ENCODE peak calls at places on chromosome 4, in eight cellular contexts. C, S, B, T, G, L, A and J are unnamed samples.
A peak's percentile ranks its signal among the peaks of the same experiment; 100 is the strongest.

GRCh38 chr4:67160409-67160808 is 384.9 kb downstream of the CENPC start:
- DNase-seq in C (no peak), S (no peak), B (no peak), T (no peak), G (no peak), L (no peak), A (no peak), J (no peak)

GRCh38 chr4:23894021-23894420 is 4.2 kb upstream of the PPARGC1A start:
- DNase-seq in C (no peak), S (no peak), B (no peak), T (no peak), G (no peak), L (no peak), A (no peak), J (no peak)

GRCh38 chr4:91826186-91826585 is 477.6 kb upstream of the GRID2 start:
- DNase-seq in C (no peak), S (no peak), B (no peak), T (no peak), G (no peak), L (no peak), A (no peak), J (no peak)

GRCh38 chr4:159006202-159006601 is 96.7 kb upstream of the RAPGEF2 start:
- DNase-seq in C (peak; percentile 11), S (no peak), B (no peak), T (no peak), G (no peak), L (no peak), A (peak; percentile 48), J (no peak)

GRCh38 chr4:23484689-23485088 is 405.2 kb downstream of the PPARGC1A start:
- DNase-seq in C (no peak), S (no peak), B (no peak), T (no peak), G (no peak), L (no peak), A (no peak), J (no peak)

GRCh38 chr4:44493924-44494323 is 45.3 kb upstream of the KCTD8 start:
- DNase-seq in C (peak; percentile 1), S (no peak), B (no peak), T (no peak), G (no peak), L (no peak), A (no peak), J (no peak)

GRCh38 chr4:39102297-39102696 is 40.3 kb downstream of the KLHL5 start:
- DNase-seq in C (no peak), S (no peak), B (no peak), T (no peak), G (no peak), L (no peak), A (no peak), J (no peak)

GRCh38 chr4:13238936-13239335 is 245.2 kb downstream of the RAB28 start:
- DNase-seq in C (no peak), S (no peak), B (no peak), T (no peak), G (no peak), L (no peak), A (no peak), J (no peak)

GRCh38 chr4:117324851-117325491 is 239.6 kb upstream of the TRAM1L1 start:
- DNase-seq in C (no peak), S (no peak), B (no peak), T (no peak), G (no peak), L (no peak), A (peak; percentile 96), J (no peak)

GRCh38 chr4:39976945-39977488 is 694 bp downstream of the PDS5A start:
- DNase-seq in C (no peak), S (peak; percentile 32), B (peak; percentile 71), T (peak; percentile 81), G (no peak), L (peak; percentile 59), A (no peak), J (peak; percentile 91)

GRCh38 chr4:80073362-80074008 is 456 bp upstream of the ANTXR2 start:
- DNase-seq in C (no peak), S (no peak), B (no peak), T (no peak), G (no peak), L (no peak), A (no peak), J (no peak)

GRCh38 chr4:154593868-154594267 is 3.3 kb upstream of the FGA start:
- DNase-seq in C (no peak), S (no peak), B (no peak), T (no peak), G (no peak), L (no peak), A (no peak), J (no peak)

DNA sequence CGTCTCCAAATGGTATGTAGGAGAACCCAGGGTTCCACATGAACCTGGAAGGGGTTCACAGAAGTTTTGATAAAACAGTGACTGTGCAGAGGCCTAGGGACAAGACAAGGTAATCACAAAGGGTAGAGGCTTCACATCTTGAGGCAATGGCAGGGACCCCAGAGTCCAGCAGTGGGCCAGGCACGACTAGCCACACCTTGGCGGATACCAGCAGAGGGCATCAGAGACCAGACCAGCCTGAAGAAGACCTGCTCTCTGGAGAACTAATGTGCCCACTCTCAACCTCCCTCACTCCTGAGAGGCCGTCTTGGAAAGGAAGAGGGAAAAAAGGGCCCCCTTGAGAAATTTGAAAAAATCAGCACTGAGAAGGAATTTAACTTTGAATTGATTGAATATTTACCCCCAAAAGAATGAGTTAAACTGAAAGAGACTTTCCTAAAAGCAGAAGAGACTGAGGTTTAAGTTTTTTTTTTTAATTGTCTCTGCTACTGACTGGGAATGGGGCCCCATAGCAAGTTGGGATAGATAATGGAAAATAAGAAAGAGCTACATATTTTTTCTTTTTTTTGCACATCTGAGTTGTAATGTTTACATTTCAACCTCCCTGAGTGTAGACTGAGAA is 243.8 kb upstream of the JADE1 start:
- DNase-seq in C (no peak), S (peak; percentile 77), B (peak; percentile 72), T (no peak), G (peak; percentile 61), L (peak; percentile 65), A (no peak), J (peak; percentile 41)
- TF ChIP-seq POLR2A in C (no peak), S (no peak), B (no peak), T (no peak), G (no peak), L (no peak), A (no peak), J (no peak)

DNA sequence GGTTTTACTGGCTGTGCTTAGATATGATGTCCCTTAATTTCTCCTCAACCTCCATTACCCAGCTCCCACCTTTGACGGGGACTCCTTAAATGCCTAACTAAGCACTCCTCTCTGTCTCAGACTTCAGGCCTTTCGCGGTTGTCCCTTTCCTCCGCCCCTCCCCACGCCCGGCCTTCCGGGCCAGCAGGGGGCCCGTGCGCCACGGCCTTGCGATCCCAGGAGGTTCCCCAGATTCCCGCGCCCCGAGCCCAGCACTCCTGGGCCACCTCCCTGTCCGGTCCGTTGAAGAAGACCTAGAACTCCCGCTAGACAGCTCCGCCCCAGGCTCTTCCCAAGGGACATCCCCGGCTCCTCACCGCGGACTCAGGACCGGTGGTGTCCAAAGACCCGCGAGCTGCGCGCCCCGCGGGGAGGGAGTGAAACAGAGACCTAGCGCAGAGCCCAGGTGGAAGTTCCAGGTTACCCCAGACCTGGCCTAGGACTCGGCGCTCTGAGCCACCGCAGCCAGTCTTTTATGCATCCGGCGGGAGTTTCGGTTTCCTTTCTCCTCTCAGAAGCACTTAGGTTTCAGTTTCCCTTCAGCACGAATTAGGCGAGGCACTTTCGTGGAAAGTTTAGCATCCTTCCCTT is at the start of gene DDX60:
- DNase-seq in C (peak; percentile 40), S (peak; percentile 76), B (peak; percentile 85), T (peak; percentile 82), G (peak; percentile 79), L (peak; percentile 79), A (peak; percentile 73), J (peak; percentile 93)
- TF ChIP-seq POLR2A in C (peak; percentile 33), S (peak; percentile 38), B (no peak), T (no peak), G (peak; percentile 21), L (peak; percentile 38), A (peak; percentile 28), J (no peak)

GRCh38 chr4:128802680-128803628 is 6.5 kb upstream of the JADE1 start:
- DNase-seq in C (no peak), S (no peak), B (no peak), T (no peak), G (no peak), L (no peak), A (no peak), J (no peak)

GRCh38 chr4:128796934-128797333 is 12.6 kb upstream of the JADE1 start:
- DNase-seq in C (no peak), S (no peak), B (no peak), T (no peak), G (no peak), L (no peak), A (no peak), J (no peak)

GRCh38 chr4:128803783-128804182 is 5.7 kb upstream of the JADE1 start:
- DNase-seq in C (no peak), S (no peak), B (no peak), T (no peak), G (no peak), L (no peak), A (no peak), J (no peak)

DNA sequence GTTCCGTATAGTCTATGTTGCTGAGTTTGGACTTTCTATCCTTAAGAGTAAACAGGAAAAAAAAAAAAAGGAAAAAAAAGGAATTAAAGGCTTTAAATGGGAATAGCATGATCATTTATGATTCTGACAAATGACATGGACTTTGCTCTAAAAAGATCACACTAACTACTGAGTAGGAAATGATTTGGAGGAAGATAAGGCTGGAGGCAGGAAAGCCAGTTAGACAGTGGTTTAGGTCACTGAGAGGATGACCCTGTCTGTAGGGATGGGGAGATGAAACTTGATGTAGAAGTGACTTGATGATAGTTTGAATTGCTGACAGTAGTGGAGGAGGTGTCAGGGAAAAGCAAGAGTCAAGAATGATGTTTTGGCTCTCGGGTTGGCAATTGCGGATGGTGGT is 9.2 kb upstream of the JADE1 start:
- DNase-seq in C (no peak), S (no peak), B (no peak), T (no peak), G (no peak), L (no peak), A (no peak), J (no peak)
- TF ChIP-seq POLR2A in C (no peak), S (no peak), B (no peak), T (no peak), G (no peak), L (no peak), A (no peak), J (no peak)

GRCh38 chr4:26320453-26321325 is at the start of gene RBPJ:
- DNase-seq in C (peak; percentile 65), S (peak; percentile 91), B (peak; percentile 95), T (peak; percentile 94), G (peak; percentile 95), L (peak; percentile 95), A (peak; percentile 99), J (peak; percentile 89)
- TF ChIP-seq POLR2A in C (peak; percentile 41), S (no peak), B (peak; percentile 74), T (no peak), G (peak; percentile 43), L (peak; percentile 73), A (peak; percentile 88), J (peak; percentile 74)

GRCh38 chr4:83110222-83110945 is 4.1 kb downstream of the PLAC8 start:
- DNase-seq in C (peak; percentile 56), S (peak; percentile 89), B (peak; percentile 87), T (peak; percentile 89), G (peak; percentile 80), L (peak; percentile 70), A (peak; percentile 64), J (peak; percentile 96)
- TF ChIP-seq POLR2A in C (no peak), S (no peak), B (no peak), T (no peak), G (no peak), L (no peak), A (no peak), J (no peak)